ENCODE peak calls at places on chromosome 3, in ten cellular contexts. One of them, this sample, is unnamed.

GRCh38 chr3:29757054-29757777 is 476.3 kb downstream of the RBMS3 start:
- DNase-seq in HT-29: no peak
- DNase-seq in head of caudate nucleus: no peak
- DNase-seq in NCI-H69: peak
- DNase-seq in thoracic aorta: no peak
- DNase-seq in iPS-NIHi11: peak
- DNase-seq in cardiac muscle cell: no peak
- DNase-seq in AG09309: no peak
- DNase-seq in ureter: no peak
- DNase-seq in NCI-H524: no peak
- DNase-seq in this sample: no peak

GRCh38 chr3:105195260-105195659 is 171.4 kb upstream of the ALCAM start:
- DNase-seq in NCI-H69: no peak
- DNase-seq in head of caudate nucleus: no peak
- DNase-seq in ureter: no peak
- DNase-seq in AG09309: peak
- DNase-seq in cardiac muscle cell: no peak
- DNase-seq in iPS-NIHi11: no peak
- DNase-seq in thoracic aorta: no peak
- DNase-seq in NCI-H524: no peak
- DNase-seq in HT-29: no peak
- DNase-seq in this sample: no peak

GRCh38 chr3:10883478-10884234 is 67.6 kb downstream of the SLC6A11 start:
- DNase-seq in ureter: no peak
- DNase-seq in AG09309: no peak
- DNase-seq in HT-29: peak
- DNase-seq in NCI-H524: peak
- DNase-seq in head of caudate nucleus: no peak
- DNase-seq in thoracic aorta: no peak
- DNase-seq in iPS-NIHi11: peak
- DNase-seq in cardiac muscle cell: peak
- DNase-seq in NCI-H69: peak
- DNase-seq in this sample: peak

GRCh38 chr3:53196575-53197407 is 35.8 kb downstream of the PRKCD start:
- DNase-seq in thoracic aorta: no peak
- DNase-seq in NCI-H69: peak
- DNase-seq in NCI-H524: peak
- DNase-seq in cardiac muscle cell: peak
- DNase-seq in head of caudate nucleus: peak
- DNase-seq in iPS-NIHi11: no peak
- DNase-seq in ureter: no peak
- DNase-seq in AG09309: no peak
- DNase-seq in HT-29: peak
- DNase-seq in this sample: no peak

GRCh38 chr3:187773963-187774789 is 28.9 kb upstream of the BCL6 start:
- DNase-seq in HT-29: no peak
- DNase-seq in ureter: no peak
- DNase-seq in NCI-H524: no peak
- DNase-seq in AG09309: no peak
- DNase-seq in cardiac muscle cell: no peak
- DNase-seq in head of caudate nucleus: no peak
- DNase-seq in iPS-NIHi11: no peak
- DNase-seq in thoracic aorta: no peak
- DNase-seq in NCI-H69: peak
- DNase-seq in this sample: no peak

GRCh38 chr3:99950921-99951320 is 133.3 kb downstream of the CMSS1 start:
- DNase-seq in iPS-NIHi11: no peak
- DNase-seq in ureter: no peak
- DNase-seq in NCI-H524: no peak
- DNase-seq in head of caudate nucleus: no peak
- DNase-seq in thoracic aorta: no peak
- DNase-seq in cardiac muscle cell: no peak
- DNase-seq in NCI-H69: no peak
- DNase-seq in HT-29: no peak
- DNase-seq in AG09309: no peak
- DNase-seq in this sample: no peak

GRCh38 chr3:150059241-150059640 is 88.5 kb upstream of the PFN2 start:
- DNase-seq in cardiac muscle cell: no peak
- DNase-seq in thoracic aorta: no peak
- DNase-seq in ureter: no peak
- DNase-seq in head of caudate nucleus: no peak
- DNase-seq in iPS-NIHi11: no peak
- DNase-seq in AG09309: no peak
- DNase-seq in NCI-H524: peak
- DNase-seq in HT-29: no peak
- DNase-seq in NCI-H69: peak
- DNase-seq in this sample: no peak

GRCh38 chr3:87175662-87176230 is 51.4 kb upstream of the CHMP2B start:
- DNase-seq in NCI-H524: no peak
- DNase-seq in AG09309: peak
- DNase-seq in thoracic aorta: no peak
- DNase-seq in ureter: no peak
- DNase-seq in HT-29: no peak
- DNase-seq in head of caudate nucleus: no peak
- DNase-seq in NCI-H69: no peak
- DNase-seq in cardiac muscle cell: no peak
- DNase-seq in iPS-NIHi11: no peak
- DNase-seq in this sample: no peak

GRCh38 chr3:47266709-47267489 is 15.7 kb downstream of the KIF9 start:
- DNase-seq in AG09309: peak
- DNase-seq in cardiac muscle cell: peak
- DNase-seq in iPS-NIHi11: no peak
- DNase-seq in NCI-H524: peak
- DNase-seq in HT-29: peak
- DNase-seq in thoracic aorta: peak
- DNase-seq in NCI-H69: peak
- DNase-seq in ureter: peak
- DNase-seq in head of caudate nucleus: peak
- DNase-seq in this sample: peak

GRCh38 chr3:183810643-183811594 is 14.5 kb downstream of the MAP6D1 start:
- DNase-seq in NCI-H69: no peak
- DNase-seq in cardiac muscle cell: no peak
- DNase-seq in iPS-NIHi11: no peak
- DNase-seq in thoracic aorta: no peak
- DNase-seq in ureter: no peak
- DNase-seq in NCI-H524: no peak
- DNase-seq in AG09309: no peak
- DNase-seq in head of caudate nucleus: no peak
- DNase-seq in HT-29: no peak
- DNase-seq in this sample: no peak

GRCh38 chr3:31847760-31848159 is 133.3 kb downstream of the OSBPL10 start:
- DNase-seq in iPS-NIHi11: no peak
- DNase-seq in AG09309: no peak
- DNase-seq in head of caudate nucleus: no peak
- DNase-seq in thoracic aorta: no peak
- DNase-seq in HT-29: no peak
- DNase-seq in cardiac muscle cell: no peak
- DNase-seq in NCI-H524: no peak
- DNase-seq in NCI-H69: no peak
- DNase-seq in ureter: no peak
- DNase-seq in this sample: no peak

GRCh38 chr3:160018959-160019358 is 30.3 kb downstream of the IL12A start:
- DNase-seq in ureter: no peak
- DNase-seq in iPS-NIHi11: no peak
- DNase-seq in NCI-H524: no peak
- DNase-seq in NCI-H69: peak
- DNase-seq in cardiac muscle cell: no peak
- DNase-seq in thoracic aorta: no peak
- DNase-seq in head of caudate nucleus: no peak
- DNase-seq in HT-29: no peak
- DNase-seq in AG09309: no peak
- DNase-seq in this sample: no peak

GRCh38 chr3:121063628-121064027 is 155.6 kb downstream of the STXBP5L start:
- DNase-seq in ureter: no peak
- DNase-seq in thoracic aorta: no peak
- DNase-seq in HT-29: no peak
- DNase-seq in NCI-H69: peak
- DNase-seq in iPS-NIHi11: no peak
- DNase-seq in cardiac muscle cell: no peak
- DNase-seq in NCI-H524: no peak
- DNase-seq in head of caudate nucleus: no peak
- DNase-seq in AG09309: no peak
- DNase-seq in this sample: no peak

GRCh38 chr3:67198374-67198773 is 200.3 kb downstream of the KBTBD8 start:
- DNase-seq in AG09309: no peak
- DNase-seq in thoracic aorta: no peak
- DNase-seq in cardiac muscle cell: no peak
- DNase-seq in ureter: no peak
- DNase-seq in NCI-H69: no peak
- DNase-seq in head of caudate nucleus: no peak
- DNase-seq in NCI-H524: no peak
- DNase-seq in iPS-NIHi11: peak
- DNase-seq in HT-29: no peak
- DNase-seq in this sample: no peak

GRCh38 chr3:14863324-14864100 is 44.8 kb downstream of the FGD5 start:
- DNase-seq in head of caudate nucleus: no peak
- DNase-seq in ureter: no peak
- DNase-seq in thoracic aorta: no peak
- DNase-seq in NCI-H524: no peak
- DNase-seq in HT-29: no peak
- DNase-seq in iPS-NIHi11: peak
- DNase-seq in NCI-H69: no peak
- DNase-seq in cardiac muscle cell: no peak
- DNase-seq in AG09309: no peak
- DNase-seq in this sample: no peak

GRCh38 chr3:117921908-117922456 is 1112.7 kb downstream of the IGSF11 start:
- DNase-seq in HT-29: no peak
- DNase-seq in head of caudate nucleus: no peak
- DNase-seq in thoracic aorta: no peak
- DNase-seq in AG09309: no peak
- DNase-seq in cardiac muscle cell: no peak
- DNase-seq in NCI-H524: no peak
- DNase-seq in iPS-NIHi11: peak
- DNase-seq in NCI-H69: no peak
- DNase-seq in ureter: no peak
- DNase-seq in this sample: no peak

GRCh38 chr3:58052373-58053273 is 44.4 kb downstream of the FLNB start:
- DNase-seq in cardiac muscle cell: no peak
- DNase-seq in AG09309: peak
- DNase-seq in head of caudate nucleus: peak
- DNase-seq in thoracic aorta: peak
- DNase-seq in iPS-NIHi11: no peak
- DNase-seq in ureter: peak
- DNase-seq in NCI-H524: no peak
- DNase-seq in NCI-H69: no peak
- DNase-seq in HT-29: peak
- DNase-seq in this sample: peak

GRCh38 chr3:51382947-51383578 is 2.0 kb upstream of the MANF start:
- DNase-seq in cardiac muscle cell: no peak
- DNase-seq in head of caudate nucleus: no peak
- DNase-seq in iPS-NIHi11: no peak
- DNase-seq in ureter: no peak
- DNase-seq in AG09309: no peak
- DNase-seq in thoracic aorta: no peak
- DNase-seq in NCI-H69: peak
- DNase-seq in NCI-H524: peak
- DNase-seq in HT-29: no peak
- DNase-seq in this sample: no peak

GRCh38 chr3:50673937-50674336 is 790 bp upstream of the DOCK3 start:
- DNase-seq in NCI-H69: no peak
- DNase-seq in AG09309: no peak
- DNase-seq in thoracic aorta: no peak
- DNase-seq in ureter: no peak
- DNase-seq in iPS-NIHi11: no peak
- DNase-seq in cardiac muscle cell: no peak
- DNase-seq in NCI-H524: no peak
- DNase-seq in head of caudate nucleus: no peak
- DNase-seq in HT-29: no peak
- DNase-seq in this sample: no peak

GRCh38 chr3:186932281-186933181 is 2.2 kb downstream of the ST6GAL1 start:
- DNase-seq in head of caudate nucleus: no peak
- DNase-seq in AG09309: no peak
- DNase-seq in thoracic aorta: no peak
- DNase-seq in iPS-NIHi11: no peak
- DNase-seq in ureter: no peak
- DNase-seq in HT-29: no peak
- DNase-seq in NCI-H69: peak
- DNase-seq in cardiac muscle cell: no peak
- DNase-seq in NCI-H524: no peak
- DNase-seq in this sample: no peak